ENCODE peak calls at places on chromosomes 5 and 9, in four cellular contexts. G is NCI-H187, B is hippocampal formation, F is brain microvascular endothelial cell. Y is an unnamed sample.

GRCh38 chr5:160310140-160310909 is 2.0 kb downstream of the CCNJL start:
- DNase-seq in G (no peak), B (no peak), F (no peak), Y (no peak)

GRCh38 chr5:113759505-113760145 is 246.1 kb downstream of the YTHDC2 start:
- DNase-seq in G (no peak), B (no peak), F (no peak), Y (no peak)

GRCh38 chr5:470961-471749 is 28.2 kb downstream of the EXOC3 start:
- DNase-seq in G (no peak), B (no peak), F (no peak), Y (no peak)

GRCh38 chr9:137241490-137242328 is 622 bp downstream of the TUBB4B start:
- DNase-seq in G (no peak), B (no peak), F (no peak), Y (no peak)

GRCh38 chr9:98375138-98375726 is 119.8 kb upstream of the TBC1D2 start:
- DNase-seq in G (no peak), B (no peak), F (peak), Y (no peak)

GRCh38 chr9:5185220-5185840 is at the start of gene INSL6:
- DNase-seq in G (no peak), B (no peak), F (no peak), Y (no peak)

GRCh38 chr5:140131967-140132409 is 6.3 kb downstream of the IGIP start:
- DNase-seq in G (no peak), B (no peak), F (peak), Y (peak)

GRCh38 chr5:138653502-138653901 is 78.3 kb upstream of the HSPA9 start:
- DNase-seq in G (no peak), B (peak), F (peak), Y (no peak)

GRCh38 chr5:138504799-138505198 is 38.2 kb downstream of the ETF1 start:
- DNase-seq in G (no peak), B (no peak), F (no peak), Y (no peak)

GRCh38 chr5:16178745-16179372 is 732 bp downstream of the MARCHF11 start:
- DNase-seq in G (no peak), B (no peak), F (peak), Y (peak)

GRCh38 chr9:71326360-71326759 is 204.9 kb upstream of the TRPM3 start:
- DNase-seq in G (no peak), B (no peak), F (no peak), Y (no peak)

GRCh38 chr9:6628714-6629113 is 16.8 kb downstream of the GLDC start:
- DNase-seq in G (no peak), B (no peak), F (no peak), Y (no peak)

GRCh38 chr9:134188421-134189166 is 24.2 kb upstream of the RNU6ATAC start:
- DNase-seq in G (no peak), B (no peak), F (no peak), Y (no peak)

GRCh38 chr9:16679327-16679821 is 191.1 kb downstream of the BNC2 start:
- DNase-seq in G (no peak), B (no peak), F (peak), Y (no peak)

GRCh38 chr5:115751176-115751575 is 65.3 kb downstream of the CDO1 start:
- DNase-seq in G (no peak), B (no peak), F (no peak), Y (no peak)

GRCh38 chr9:134442486-134443168 is 116.4 kb downstream of the RXRA start:
- DNase-seq in G (no peak), B (no peak), F (no peak), Y (no peak)

GRCh38 chr5:4514067-4514648 is 626.0 kb upstream of the ADAMTS16 start:
- DNase-seq in G (no peak), B (no peak), F (no peak), Y (no peak)

GRCh38 chr9:94210616-94211603 is 48.2 kb upstream of the ZNF169 start:
- DNase-seq in G (no peak), B (no peak), F (no peak), Y (no peak)